ENCODE peak calls at places on chromosomes 4 and X, in nine cellular contexts. R is right cardiac atrium, Y is endodermal cell, S is pancreas, O is K562, B is mucosa of descending colon, T is astrocyte, W is tibial artery, D is left ventricle myocardium inferior. U is an unnamed sample. For H3K4me1, the result is how much of the 10 kb centered on the place peaks cover.

GRCh38 chrX:46653482-46653881 is 79.9 kb downstream of the CHST7 start:
- DNase-seq in R (no peak), Y (peak), S (no peak), O (no peak), B (no peak), T (no peak), W (no peak), D (no peak), U (no peak)

GRCh38 chr4:171650543-171650942 is 162.7 kb upstream of the GALNTL6 start:
- DNase-seq in R (no peak), Y (peak), S (no peak), O (no peak), B (no peak), T (no peak), W (no peak), D (no peak), U (peak)

GRCh38 chr4:158998624-158999023 is 104.3 kb upstream of the RAPGEF2 start:
- DNase-seq in R (no peak), Y (no peak), S (no peak), O (no peak), B (no peak), T (peak), W (no peak), D (no peak), U (no peak)

GRCh38 chrX:24858004-24858746 is 157.6 kb downstream of the ARX start:
- DNase-seq in R (no peak), Y (no peak), S (no peak), O (no peak), B (no peak), T (no peak), W (no peak), D (no peak), U (no peak)

GRCh38 chr4:90786602-90787001 is 659.4 kb downstream of the CCSER1 start:
- DNase-seq in R (no peak), Y (no peak), S (no peak), O (no peak), B (no peak), T (no peak), W (no peak), D (no peak), U (no peak)

GRCh38 chrX:40773809-40774208 is 38.5 kb upstream of the MED14 start:
- DNase-seq in R (no peak), Y (no peak), S (no peak), O (no peak), B (no peak), T (peak), W (no peak), D (no peak), U (no peak)

GRCh38 chrX:16124201-16124600 is 836 bp downstream of the GRPR start:
- DNase-seq in R (no peak), Y (no peak), S (no peak), O (no peak), B (no peak), T (no peak), W (no peak), D (no peak), U (no peak)

GRCh38 chr4:140704392-140704955 is 51.7 kb downstream of the TBC1D9 start:
- DNase-seq in R (no peak), Y (no peak), S (no peak), O (no peak), B (no peak), T (no peak), W (no peak), D (no peak), U (no peak)

GRCh38 chr4:26779674-26780073 is 81.0 kb upstream of the STIM2 start:
- DNase-seq in R (peak), Y (no peak), S (no peak), O (no peak), B (no peak), T (peak), W (no peak), D (no peak), U (no peak)

GRCh38 chrX:30085571-30085970 is 129.8 kb upstream of the MAGEB2 start:
- DNase-seq in R (no peak), Y (no peak), S (no peak), O (no peak), B (no peak), T (no peak), W (no peak), D (no peak), U (no peak)

GRCh38 chr4:141081921-141082381 is 51.3 kb downstream of the RNF150 start:
- DNase-seq in R (no peak), Y (no peak), S (no peak), O (no peak), B (no peak), T (no peak), W (no peak), D (no peak), U (no peak)

GRCh38 chrX:9899640-9900075 is 67.5 kb upstream of the CLDN34 start:
- DNase-seq in R (no peak), Y (no peak), S (no peak), O (no peak), B (no peak), T (peak), W (no peak), D (no peak), U (no peak)

GRCh38 chr4:181235361-181235760 is 1007.8 kb upstream of the TENM3 start:
- DNase-seq in R (no peak), Y (no peak), S (no peak), O (no peak), B (no peak), T (no peak), W (no peak), D (no peak), U (no peak)

GRCh38 chr4:89226665-89227572 is 80.7 kb downstream of the GPRIN3 start:
- DNase-seq in R (peak), Y (peak), S (peak), O (peak), B (no peak), T (peak), W (peak), D (peak), U (peak)

GRCh38 chr4:24032371-24032989 is 142.6 kb upstream of the PPARGC1A start:
- DNase-seq in R (no peak), Y (peak), S (no peak), O (no peak), B (no peak), T (no peak), W (no peak), D (no peak), U (no peak)

GRCh38 chr4:57303012-57303751 is 193.0 kb upstream of the IGFBP7 start:
- DNase-seq in R (no peak), Y (no peak), S (no peak), O (no peak), B (no peak), T (peak), W (no peak), D (no peak), U (no peak)

GRCh38 chr4:120466429-120466828 is 399.8 kb upstream of the MAD2L1 start:
- DNase-seq in R (no peak), Y (peak), S (no peak), O (no peak), B (no peak), T (no peak), W (no peak), D (no peak), U (peak)

DNA sequence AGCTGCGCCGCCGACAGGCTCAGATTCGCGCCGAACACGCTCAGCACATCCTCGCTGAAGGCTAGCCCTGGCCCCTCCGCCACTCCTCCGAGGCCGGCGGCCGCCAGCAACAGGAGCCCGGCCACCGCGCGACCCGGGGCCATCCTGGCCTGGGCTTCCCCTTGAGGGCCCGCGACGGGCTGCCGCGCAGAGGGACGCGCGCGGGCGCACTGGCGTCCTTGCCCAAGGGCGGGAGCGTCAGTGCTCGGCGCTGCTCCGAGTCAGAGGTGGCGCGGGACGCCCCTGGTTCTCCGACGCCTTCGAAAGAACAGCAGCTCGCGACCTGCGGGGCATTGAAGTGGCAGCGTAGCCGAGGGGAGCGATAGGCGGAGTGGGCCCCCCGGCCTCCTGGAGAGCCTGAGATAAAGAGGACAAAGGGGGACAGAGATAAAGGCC is 745 bp downstream of the SLC39A8 start:
- DNase-seq in R (peak), Y (peak), S (peak), O (peak), B (peak), T (peak), W (peak), D (peak), U (no peak)
- H3K4me1 ChIP-seq in R (under half), Y (under half), S (under half), O (under half), B (under half), T (under half), W (under half), D (under half), U (under half)

GRCh38 chr4:185204238-185204910 is 574 bp upstream of the CFAP97 start:
- DNase-seq in R (no peak), Y (no peak), S (no peak), O (no peak), B (no peak), T (no peak), W (no peak), D (no peak), U (no peak)

GRCh38 chr4:185202984-185203379 is 818 bp downstream of the CFAP97 start:
- DNase-seq in R (no peak), Y (no peak), S (no peak), O (no peak), B (no peak), T (no peak), W (no peak), D (no peak), U (no peak)

GRCh38 chr4:185203380-185204237 is at the start of gene CFAP97:
- DNase-seq in R (peak), Y (peak), S (peak), O (peak), B (peak), T (peak), W (peak), D (peak), U (no peak)

GRCh38 chr4:185205697-185206342 is 2.0 kb upstream of the CFAP97 start:
- DNase-seq in R (no peak), Y (no peak), S (no peak), O (no peak), B (no peak), T (no peak), W (no peak), D (no peak), U (no peak)

DNA sequence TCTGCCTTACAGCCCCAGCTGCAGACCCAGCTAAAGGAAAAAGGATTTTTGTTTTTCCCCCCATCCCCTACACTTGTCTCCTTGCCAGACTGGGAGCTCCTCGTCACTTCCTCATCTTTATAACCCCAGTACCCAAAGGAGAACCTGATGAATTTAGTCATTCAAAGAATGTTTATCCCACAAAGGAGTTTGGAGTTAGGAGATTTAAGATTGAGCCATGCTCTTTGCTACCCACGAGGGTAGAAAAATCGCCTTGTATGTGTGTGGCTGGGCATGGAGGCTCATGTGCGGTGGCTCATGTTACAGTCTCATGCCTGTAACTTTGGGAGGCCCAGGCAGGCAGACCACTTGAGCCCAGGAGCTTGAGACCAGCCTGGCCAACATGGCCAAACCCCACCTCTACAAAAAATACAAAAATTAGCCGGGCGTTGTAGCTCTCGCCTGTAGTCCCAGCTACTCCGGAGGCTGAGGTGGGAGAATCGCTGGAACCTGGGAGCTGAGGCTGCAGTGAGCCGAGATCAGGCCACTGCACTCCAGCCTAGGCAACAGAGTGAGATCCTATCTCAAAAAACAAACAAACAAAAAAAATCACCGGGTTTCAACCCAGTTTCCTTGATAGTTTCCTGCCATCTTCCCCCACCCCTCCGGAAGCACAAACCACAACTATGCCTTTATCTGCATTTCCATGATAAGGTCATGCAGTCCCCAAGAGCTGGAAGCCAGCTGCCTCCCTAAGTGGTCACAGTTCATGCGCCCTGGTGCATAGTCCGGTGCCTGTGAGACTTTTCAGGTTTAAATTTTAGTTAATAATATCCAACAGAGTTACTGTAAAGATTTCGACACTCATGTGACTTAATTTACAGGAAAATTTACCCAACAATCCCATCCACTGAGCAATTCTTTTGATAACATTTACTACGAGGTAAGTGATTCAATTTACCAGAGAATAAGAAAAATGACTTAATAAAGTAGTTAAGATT is 1.5 kb downstream of the CFAP97 start:
- DNase-seq in R (no peak), Y (no peak), S (no peak), O (peak), B (no peak), T (peak), W (no peak), D (no peak), U (no peak)
- H3K4me3 ChIP-seq in R (no peak), Y (peak), S (no peak), O (peak), B (no peak), T (peak), W (no peak), D (peak), U (no peak)

DNA sequence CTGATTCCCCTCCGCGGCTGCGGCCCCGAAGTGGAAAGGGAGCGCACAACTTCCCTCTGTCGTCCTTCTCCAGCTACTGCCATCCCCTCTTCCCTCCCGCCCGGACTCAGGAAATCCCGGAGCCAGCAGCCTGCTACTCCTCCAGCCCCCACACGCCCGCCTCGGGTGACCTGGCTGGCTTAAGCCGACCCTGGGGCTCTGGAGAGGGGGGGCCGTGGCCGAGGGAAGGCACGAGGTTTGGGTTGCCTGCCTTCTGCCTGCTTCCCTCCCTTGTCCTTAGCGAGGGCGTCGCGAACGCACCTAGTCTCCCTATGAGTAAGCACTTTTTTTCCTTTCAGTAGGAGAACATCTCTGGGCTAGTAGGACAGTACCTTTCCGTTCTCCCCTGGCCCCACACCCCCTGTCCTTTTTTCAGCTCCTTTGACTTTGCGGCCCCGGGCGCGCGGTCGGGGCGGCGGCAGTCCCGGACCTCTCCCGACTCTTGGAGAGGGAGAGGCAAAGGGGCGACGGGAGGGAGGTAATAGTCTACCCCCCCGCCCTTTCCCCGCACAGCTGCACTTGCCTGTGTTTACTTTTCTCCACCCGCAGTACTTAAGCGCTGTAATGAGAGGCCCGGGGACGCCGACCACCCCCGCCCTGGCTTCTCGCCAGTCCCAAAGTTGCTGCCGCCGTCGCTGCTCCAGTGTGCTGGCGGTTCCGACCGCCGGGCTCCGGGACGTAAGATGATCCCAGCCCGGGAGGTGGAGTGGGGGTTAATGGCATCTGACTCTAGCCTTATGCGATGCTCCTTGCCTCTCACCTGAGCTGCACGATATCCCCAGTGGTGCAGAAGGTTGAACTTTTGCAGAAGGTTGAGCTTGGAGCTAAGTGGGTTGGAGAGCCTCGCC is 874 bp downstream of the PLS3 start:
- DNase-seq in R (peak), Y (peak), S (peak), O (no peak), B (peak), T (no peak), W (peak), D (peak), U (no peak)
- H3K4me1 ChIP-seq in R (under half), Y (under half), S (under half), O (under half), B (under half), T (under half), W (under half), D (under half), U (under half)

GRCh38 chr4:1792158-1792831 is 798 bp upstream of the FGFR3 start:
- DNase-seq in R (no peak), Y (no peak), S (no peak), O (no peak), B (no peak), T (no peak), W (no peak), D (no peak), U (no peak)
- H3K4me3 ChIP-seq in R (no peak), Y (no peak), S (no peak), O (peak), B (no peak), T (no peak), W (no peak), D (peak), U (no peak)

GRCh38 chr4:2796261-2797187 is 3.6 kb downstream of the SH3BP2 start:
- DNase-seq in R (peak), Y (no peak), S (peak), O (no peak), B (peak), T (peak), W (peak), D (no peak), U (no peak)
- H3K4me1 ChIP-seq in R (half or more), Y (under half), S (half or more), O (under half), B (half or more), T (under half), W (half or more), D (half or more), U (under half)

DNA sequence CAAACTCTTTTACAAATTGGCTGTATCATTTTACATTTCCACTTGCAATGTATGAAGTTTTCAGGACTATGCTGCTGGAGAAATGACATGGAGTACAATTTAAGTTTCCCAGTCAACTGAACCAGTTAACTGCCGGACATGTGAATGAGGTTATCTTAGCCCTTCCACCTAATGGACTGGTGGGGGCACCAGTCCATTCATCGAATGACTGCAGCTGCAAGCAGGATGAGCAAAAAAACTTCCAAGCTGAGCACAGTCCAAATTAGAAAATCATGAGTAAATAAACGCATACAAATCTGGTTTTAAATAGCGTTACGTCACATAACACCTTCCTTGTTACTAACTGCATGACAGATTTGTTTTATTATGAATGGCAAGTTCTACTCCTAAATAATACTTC is 1131.5 kb downstream of the PCDH18 start:
- DNase-seq in R (no peak), Y (no peak), S (no peak), O (no peak), B (no peak), T (no peak), W (no peak), D (no peak), U (peak)
- H3K4me3 ChIP-seq in R (no peak), Y (no peak), S (no peak), O (no peak), B (no peak), T (no peak), W (no peak), D (no peak), U (no peak)

GRCh38 chrX:107750263-107750662 is 25.3 kb downstream of the TSC22D3 start:
- DNase-seq in R (no peak), Y (peak), S (no peak), O (no peak), B (no peak), T (no peak), W (no peak), D (no peak), U (no peak)
- H3K4me1 ChIP-seq in R (under half), Y (under half), S (under half), O (under half), B (under half), T (under half), W (under half), D (half or more), U (under half)